ENCODE peak calls at places on chromosomes 12 and 14, in eight cellular contexts. R, N, M, U, X, C, H and K are unnamed samples.

GRCh38 chr14:76768201-76768656 is 7.0 kb downstream of the VASH1 start:
- DNase-seq in R (peak; percentile 63), N (peak; percentile 74), M (no peak), U (peak; percentile 62), X (peak; percentile 75), C (no peak), H (no peak), K (peak; percentile 34)

GRCh38 chr12:105264771-105265170 is 28.8 kb upstream of the APPL2 start:
- DNase-seq in R (no peak), N (no peak), M (no peak), U (no peak), X (no peak), C (no peak), H (no peak), K (no peak)

GRCh38 chr14:68667313-68667791 is 125.5 kb downstream of the ZFP36L1 start:
- DNase-seq in R (no peak), N (no peak), M (no peak), U (no peak), X (no peak), C (no peak), H (no peak), K (no peak)

GRCh38 chr14:75989134-75989533 is 3.6 kb downstream of the IFT43 start:
- DNase-seq in R (no peak), N (no peak), M (no peak), U (no peak), X (no peak), C (no peak), H (no peak), K (no peak)

GRCh38 chr14:104363891-104364760 is 215.4 kb upstream of the C14orf180 start:
- DNase-seq in R (no peak), N (no peak), M (no peak), U (no peak), X (no peak), C (no peak), H (no peak), K (peak; percentile 8)

GRCh38 chr12:48351022-48351708 is 446 bp upstream of the ZNF641 start:
- DNase-seq in R (no peak), N (no peak), M (peak; percentile 73), U (no peak), X (no peak), C (no peak), H (no peak), K (no peak)

GRCh38 chr14:65361920-65362319 is 50.6 kb upstream of the FUT8 start:
- DNase-seq in R (peak; percentile 83), N (no peak), M (no peak), U (no peak), X (no peak), C (no peak), H (no peak), K (no peak)

GRCh38 chr14:76488551-76488950 is 112.6 kb downstream of the ESRRB start:
- DNase-seq in R (no peak), N (no peak), M (no peak), U (no peak), X (no peak), C (no peak), H (no peak), K (no peak)

GRCh38 chr14:63717704-63718103 is 10.2 kb downstream of the SGPP1 start:
- DNase-seq in R (no peak), N (peak; percentile 10), M (no peak), U (no peak), X (no peak), C (no peak), H (no peak), K (no peak)

GRCh38 chr14:101025656-101026055 is 122.1 kb upstream of the RTL1 start:
- DNase-seq in R (no peak), N (no peak), M (no peak), U (no peak), X (no peak), C (no peak), H (no peak), K (no peak)

GRCh38 chr12:39503445-39503844 is 60.5 kb upstream of the KIF21A start:
- DNase-seq in R (no peak), N (peak; percentile 21), M (no peak), U (no peak), X (no peak), C (no peak), H (no peak), K (no peak)

GRCh38 chr12:124379938-124380754 is 85.3 kb downstream of the RFLNA start:
- DNase-seq in R (no peak), N (no peak), M (peak; percentile 76), U (no peak), X (no peak), C (no peak), H (peak; percentile 86), K (no peak)

GRCh38 chr12:69059465-69060457 is 126.8 kb upstream of the CPM start:
- DNase-seq in R (no peak), N (no peak), M (no peak), U (no peak), X (no peak), C (no peak), H (peak; percentile 54), K (no peak)

GRCh38 chr12:128337456-128338160 is 70.6 kb downstream of the TMEM132C start:
- DNase-seq in R (no peak), N (no peak), M (no peak), U (no peak), X (no peak), C (no peak), H (no peak), K (no peak)